ENCODE peak calls at places on chromosomes 6 and 20, in six cellular contexts. E is tibial artery, O is bronchial epithelial cell, P is A549, U is spleen, T is nephron progenitor cell. M is an unnamed sample.

GRCh38 chr6:101662111-101662897 is 268.8 kb downstream of the GRIK2 start:
- DNase-seq in E (no peak), O (no peak), P (no peak), U (no peak), T (no peak), M (peak)

GRCh38 chr20:44724423-44725091 is 9.4 kb downstream of the CCN5 start:
- DNase-seq in E (no peak), O (no peak), P (no peak), U (no peak), T (no peak), M (no peak)

GRCh38 chr6:25504661-25505060 is 147.4 kb upstream of the SCGN start:
- DNase-seq in E (no peak), O (peak), P (no peak), U (no peak), T (no peak), M (no peak)

GRCh38 chr6:7882505-7883257 is 27.9 kb downstream of the TXNDC5 start:
- DNase-seq in E (no peak), O (no peak), P (no peak), U (peak), T (no peak), M (no peak)

GRCh38 chr6:42099340-42100028 is 42.9 kb downstream of the C6orf132 start:
- DNase-seq in E (no peak), O (peak), P (no peak), U (no peak), T (no peak), M (no peak)

GRCh38 chr20:1414982-1415381 is 22.1 kb upstream of the FKBP1A start:
- DNase-seq in E (no peak), O (no peak), P (no peak), U (no peak), T (no peak), M (no peak)

GRCh38 chr20:9518776-9519175 is 4.4 kb downstream of the LAMP5 start:
- DNase-seq in E (no peak), O (no peak), P (no peak), U (no peak), T (no peak), M (no peak)

GRCh38 chr6:142913511-142914047 is 31.4 kb downstream of the HIVEP2 start:
- DNase-seq in E (no peak), O (no peak), P (no peak), U (peak), T (no peak), M (peak)

GRCh38 chr20:7736336-7736735 is 203.9 kb downstream of the HAO1 start:
- DNase-seq in E (no peak), O (peak), P (no peak), U (no peak), T (no peak), M (no peak)

GRCh38 chr6:107493158-107494057 is 3.5 kb downstream of the SOBP start:
- DNase-seq in E (no peak), O (peak), P (no peak), U (no peak), T (peak), M (no peak)

GRCh38 chr6:71392286-71392685 is 103.7 kb downstream of the OGFRL1 start:
- DNase-seq in E (no peak), O (no peak), P (peak), U (no peak), T (no peak), M (no peak)

GRCh38 chr20:23967616-23967979 is 21.0 kb downstream of the GGTLC1 start:
- DNase-seq in E (no peak), O (no peak), P (no peak), U (no peak), T (no peak), M (no peak)

DNA sequence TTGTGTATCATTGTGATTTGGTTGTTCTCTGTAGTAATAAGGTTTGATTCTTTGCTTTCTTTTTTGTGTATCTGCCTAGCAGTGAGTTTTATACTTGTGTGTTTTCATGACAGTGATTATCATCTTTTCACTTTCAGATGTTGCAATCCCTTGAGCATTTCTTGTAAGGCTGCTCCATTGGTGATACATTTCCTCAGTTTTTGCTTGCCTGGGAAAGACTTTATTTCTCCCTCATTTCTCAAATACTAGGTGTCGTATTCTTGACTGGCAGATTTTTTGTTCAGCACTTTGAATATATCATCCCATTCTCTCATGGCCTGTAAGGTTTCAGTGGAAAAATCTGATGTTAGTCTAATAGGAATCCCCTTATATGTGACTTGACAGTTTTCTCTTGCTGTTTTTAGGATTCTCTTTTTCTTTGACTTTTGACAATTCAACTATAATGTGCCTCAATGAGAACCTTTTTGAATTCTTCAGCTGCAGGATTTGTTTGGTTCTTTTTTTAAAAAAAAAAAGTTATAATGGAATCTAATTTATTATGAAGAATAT is 31.1 kb upstream of the NUP153 start:
- DNase-seq in E (no peak), O (no peak), P (no peak), U (no peak), T (no peak), M (no peak)
- TF ChIP-seq CTCF in E (no peak), O (no peak), P (no peak), U (no peak), T (no peak), M (no peak)

GRCh38 chr6:32426338-32426737 is 13.3 kb upstream of the HLA-DRA start:
- DNase-seq in E (no peak), O (no peak), P (no peak), U (no peak), T (no peak), M (no peak)
- TF ChIP-seq CTCF in E (no peak), O (no peak), P (no peak), U (no peak), T (no peak), M (no peak)

GRCh38 chr6:75118925-75119515 is 86.8 kb downstream of the COL12A1 start:
- DNase-seq in E (no peak), O (no peak), P (no peak), U (no peak), T (no peak), M (no peak)
- TF ChIP-seq CTCF in E (no peak), O (no peak), P (no peak), U (no peak), T (no peak), M (no peak)

GRCh38 chr6:36809933-36810844 is 29.1 kb downstream of the CPNE5 start:
- DNase-seq in E (no peak), O (no peak), P (no peak), U (no peak), T (no peak), M (no peak)
- TF ChIP-seq CTCF in E (no peak), O (no peak), P (no peak), U (no peak), T (no peak), M (no peak)